ENCODE peak calls at places on chromosomes 12 and 14, in seven cellular contexts. E is AG09319, P is omental fat pad, K is psoas muscle, Z is choroid plexus epithelial cell, S is ovary, U is BE2C. R is an unnamed sample.

GRCh38 chr14:77319416-77319815 is 1.3 kb downstream of the POMT2 start:
- DNase-seq in E (no peak), Z (no peak), S (no peak), U (no peak), K (no peak), P (no peak), R (no peak)

GRCh38 chr14:96098309-96098998 is 59.3 kb downstream of the C14orf132 start:
- DNase-seq in K (peak), E (no peak), S (no peak), Z (peak), U (peak), P (no peak), R (no peak)

GRCh38 chr12:45966486-45966885 is 23.9 kb downstream of the SCAF11 start:
- DNase-seq in K (no peak), U (no peak), P (no peak), Z (peak), S (no peak), E (no peak), R (no peak)

GRCh38 chr12:96195845-96196451 is 1.8 kb downstream of the ELK3 start:
- DNase-seq in P (no peak), S (no peak), K (no peak), U (peak), Z (peak), E (no peak), R (no peak)

GRCh38 chr12:45290218-45290609 is 74.3 kb downstream of the ANO6 start:
- DNase-seq in K (no peak), S (no peak), U (no peak), Z (peak), E (no peak), P (no peak), R (no peak)

GRCh38 chr14:56555921-56556570 is 23.6 kb upstream of the TMEM260 start:
- DNase-seq in U (no peak), S (no peak), Z (peak), P (no peak), K (no peak), E (peak), R (no peak)

GRCh38 chr12:96425321-96425720 is 25.1 kb upstream of the CDK17 start:
- DNase-seq in Z (peak), P (no peak), S (no peak), E (no peak), K (no peak), U (no peak), R (no peak)

GRCh38 chr12:31989987-31990386 is 30.8 kb downstream of the RESF1 start:
- DNase-seq in Z (peak), P (no peak), U (no peak), K (no peak), E (no peak), S (no peak), R (no peak)

GRCh38 chr12:67154876-67155275 is 114.3 kb upstream of the CAND1 start:
- DNase-seq in Z (no peak), S (no peak), E (no peak), P (no peak), U (no peak), K (no peak), R (no peak)

GRCh38 chr14:103474893-103475292 is 47.7 kb downstream of the CKB start:
- DNase-seq in E (no peak), U (no peak), K (no peak), P (no peak), S (no peak), Z (no peak), R (no peak)

GRCh38 chr14:93675651-93676050 is 112.6 kb downstream of the PRIMA1 start:
- DNase-seq in E (no peak), P (no peak), S (no peak), K (no peak), Z (no peak), U (no peak), R (no peak)

GRCh38 chr14:106530423-106531107 is 1004.2 kb downstream of the TMEM121 start:
- DNase-seq in S (no peak), K (no peak), U (peak), E (no peak), Z (no peak), P (no peak), R (no peak)

GRCh38 chr14:81946808-81947798 is 413.4 kb upstream of the SEL1L start:
- DNase-seq in E (no peak), S (no peak), Z (no peak), P (no peak), K (no peak), U (peak), R (no peak)

GRCh38 chr14:80202888-80203562 is 8.3 kb downstream of the DIO2 start:
- DNase-seq in E (no peak), Z (no peak), S (no peak), K (no peak), P (no peak), U (peak), R (no peak)

GRCh38 chr12:128811806-128812205 is 12.0 kb downstream of the SLC15A4 start:
- DNase-seq in U (no peak), E (no peak), S (no peak), Z (no peak), P (no peak), K (no peak), R (no peak)

GRCh38 chr14:54610051-54610977 is 43.4 kb downstream of the SAMD4A start:
- DNase-seq in U (no peak), K (no peak), P (no peak), E (no peak), Z (peak), S (no peak), R (no peak)

GRCh38 chr12:4630262-4630661 is 18.6 kb downstream of the AKAP3 start:
- DNase-seq in E (no peak), U (no peak), S (no peak), Z (no peak), K (no peak), P (no peak), R (no peak)

GRCh38 chr14:68144051-68144681 is 324.6 kb downstream of the RAD51B start:
- DNase-seq in Z (peak), E (no peak), S (no peak), K (peak), U (no peak), P (no peak), R (no peak)

GRCh38 chr12:116955382-116956021 is 44.8 kb downstream of the FBXW8 start:
- DNase-seq in S (no peak), K (no peak), E (no peak), U (no peak), P (no peak), Z (peak), R (no peak)
- TF ChIP-seq CTCF in S (no peak), K (peak), E (no peak), U (no peak), P (no peak), Z (peak), R (no peak)

GRCh38 chr12:103637429-103637828 is 50.4 kb downstream of the STAB2 start:
- DNase-seq in K (no peak), E (no peak), Z (no peak), P (no peak), U (no peak), S (no peak), R (no peak)

GRCh38 chr12:103627189-103627855 is 40.2 kb downstream of the STAB2 start:
- DNase-seq in S (no peak), U (no peak), E (no peak), P (no peak), Z (no peak), K (no peak), R (no peak)

GRCh38 chr12:103634732-103635131 is 47.7 kb downstream of the STAB2 start:
- DNase-seq in U (no peak), E (no peak), P (no peak), K (no peak), Z (no peak), S (no peak), R (no peak)

GRCh38 chr12:103635419-103635818 is 48.3 kb downstream of the STAB2 start:
- DNase-seq in U (no peak), S (no peak), P (no peak), K (no peak), E (no peak), Z (no peak), R (no peak)

DNA sequence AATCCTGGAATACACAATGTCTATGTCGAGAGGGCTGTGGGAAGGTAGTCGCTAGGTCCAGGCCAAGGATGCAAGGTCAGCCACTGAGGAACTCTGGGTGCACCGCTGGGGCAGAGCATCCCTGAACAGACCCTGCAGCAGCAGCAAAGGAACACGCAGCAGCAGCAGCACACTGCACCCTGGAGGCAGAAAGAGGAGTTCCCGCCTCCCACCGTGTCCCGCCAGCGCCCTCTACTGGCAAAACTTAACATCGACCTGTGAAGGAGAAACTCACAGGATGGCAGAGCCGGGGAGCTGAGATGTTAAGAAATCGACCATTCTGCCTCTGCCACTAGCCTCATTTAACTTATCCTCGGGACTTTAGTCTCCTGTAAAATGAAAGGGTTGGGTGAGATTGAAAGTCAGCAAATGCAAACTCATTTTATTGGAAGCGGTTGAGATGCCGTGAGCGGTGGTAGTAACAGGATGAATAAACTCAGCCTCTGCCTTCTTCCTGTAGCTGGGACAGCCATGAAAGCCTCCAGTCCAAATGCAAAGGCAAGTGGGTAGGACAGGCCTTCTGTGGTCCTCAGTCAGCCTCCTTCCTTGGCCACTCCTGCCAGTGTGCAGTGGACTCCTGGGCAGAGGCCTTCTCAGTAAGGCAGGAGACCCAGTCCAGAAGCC is 45.6 kb downstream of the STAB2 start:
- DNase-seq in U (peak), S (peak), K (peak), E (peak), P (peak), Z (peak), R (no peak)
- TF ChIP-seq CTCF in U (peak), S (no peak), K (peak), E (peak), P (no peak), Z (peak), R (peak)

GRCh38 chr12:119695034-119695433 is 27.1 kb downstream of the PRKAB1 start:
- DNase-seq in U (no peak), S (no peak), E (no peak), K (no peak), P (no peak), Z (peak), R (no peak)
- TF ChIP-seq CTCF in U (peak), S (no peak), E (peak), K (peak), P (no peak), Z (peak), R (no peak)

DNA sequence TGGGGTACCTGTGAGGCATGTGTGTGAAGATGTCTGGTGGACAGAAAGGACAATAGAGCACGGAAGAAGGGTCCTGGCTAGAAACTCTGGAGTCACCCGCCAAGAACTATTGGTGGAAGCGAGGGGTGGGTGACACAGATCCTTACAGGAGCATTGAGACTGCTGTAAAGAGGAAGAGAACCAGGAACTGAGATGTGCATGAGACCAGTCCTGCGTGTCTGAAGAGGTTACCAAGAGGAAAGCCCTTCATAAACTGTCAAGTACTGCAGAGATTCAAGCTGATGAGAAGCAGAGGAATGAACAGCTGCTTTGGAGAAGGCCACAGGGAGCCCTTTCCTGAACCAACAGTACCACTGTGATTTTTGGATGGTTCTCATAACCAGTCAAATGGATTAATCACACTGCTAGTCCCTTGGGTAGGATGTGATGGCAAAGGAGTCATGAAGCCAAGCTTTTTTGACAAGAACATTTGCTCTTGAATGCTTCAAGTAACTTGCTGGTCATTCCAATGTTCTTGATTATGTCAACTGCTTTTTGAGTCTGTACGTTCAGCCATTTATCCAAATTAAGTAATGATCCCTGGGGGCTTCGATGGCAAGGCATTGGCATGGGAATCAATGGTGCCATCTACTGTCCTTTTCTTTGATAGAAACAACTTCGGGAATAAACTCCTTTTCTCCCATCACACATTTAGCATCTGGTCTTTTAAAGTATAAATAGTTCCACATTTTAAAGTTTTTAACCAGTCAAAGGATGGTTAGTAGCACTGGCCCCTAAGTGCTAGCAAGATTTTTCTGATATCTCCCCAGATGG is 42.9 kb downstream of the GPR135 start:
- DNase-seq in P (no peak), Z (no peak), S (no peak), K (no peak), E (no peak), U (no peak), R (no peak)
- TF ChIP-seq CTCF in P (no peak), Z (peak), S (no peak), K (no peak), E (peak), U (peak), R (no peak)